ENCODE peak calls at places on chromosomes 3 and 15, in six cellular contexts. R is GM12878, Q is K562, O is GM12892, W is H1, A is HepG2. I is an unnamed sample.

GRCh38 chr3:71681224-71681668 is 44.0 kb downstream of the EIF4E3 start:
- DNase-seq in O (no peak), W (peak), Q (peak), R (no peak), A (peak), I (no peak)

GRCh38 chr3:40873456-40873855 is 325.8 kb upstream of the CTNNB1 start:
- DNase-seq in W (no peak), O (no peak), A (no peak), R (no peak), Q (no peak), I (no peak)

GRCh38 chr3:112794622-112795172 is 52.0 kb downstream of the CD200R1L start:
- DNase-seq in W (no peak), Q (peak), A (no peak), O (no peak), R (no peak), I (no peak)

GRCh38 chr3:54578417-54578816 is 349.4 kb downstream of the LRTM1 start:
- DNase-seq in R (no peak), W (no peak), A (no peak), Q (no peak), O (no peak), I (no peak)

GRCh38 chr3:137105277-137105977 is 147.6 kb downstream of the IL20RB start:
- DNase-seq in Q (peak), O (no peak), A (peak), R (peak), W (no peak), I (no peak)

GRCh38 chr3:57727096-57727495 is 29.0 kb upstream of the SLMAP start:
- DNase-seq in O (no peak), R (no peak), W (no peak), A (no peak), Q (peak), I (no peak)

GRCh38 chr15:74768771-74769342 is 13.0 kb upstream of the CSK start:
- DNase-seq in W (peak), A (peak), R (no peak), Q (peak), O (no peak), I (peak)

GRCh38 chr3:45564172-45564571 is 30.4 kb upstream of the LIMD1 start:
- DNase-seq in W (no peak), O (no peak), Q (no peak), R (no peak), A (no peak), I (no peak)

GRCh38 chr3:126352476-126353454 is 4.4 kb downstream of the KLF15 start:
- DNase-seq in R (no peak), Q (no peak), O (no peak), W (no peak), A (peak), I (no peak)

GRCh38 chr3:30471076-30471475 is 135.3 kb upstream of the TGFBR2 start:
- DNase-seq in O (no peak), W (no peak), Q (no peak), A (no peak), R (no peak), I (no peak)

GRCh38 chr15:70186152-70186551 is 88.4 kb upstream of the TLE3 start:
- DNase-seq in W (no peak), A (no peak), R (no peak), O (no peak), Q (no peak), I (no peak)

GRCh38 chr15:76932090-76932966 is 779 bp downstream of the RCN2 start:
- DNase-seq in W (no peak), R (no peak), A (no peak), Q (peak), O (no peak), I (no peak)

DNA sequence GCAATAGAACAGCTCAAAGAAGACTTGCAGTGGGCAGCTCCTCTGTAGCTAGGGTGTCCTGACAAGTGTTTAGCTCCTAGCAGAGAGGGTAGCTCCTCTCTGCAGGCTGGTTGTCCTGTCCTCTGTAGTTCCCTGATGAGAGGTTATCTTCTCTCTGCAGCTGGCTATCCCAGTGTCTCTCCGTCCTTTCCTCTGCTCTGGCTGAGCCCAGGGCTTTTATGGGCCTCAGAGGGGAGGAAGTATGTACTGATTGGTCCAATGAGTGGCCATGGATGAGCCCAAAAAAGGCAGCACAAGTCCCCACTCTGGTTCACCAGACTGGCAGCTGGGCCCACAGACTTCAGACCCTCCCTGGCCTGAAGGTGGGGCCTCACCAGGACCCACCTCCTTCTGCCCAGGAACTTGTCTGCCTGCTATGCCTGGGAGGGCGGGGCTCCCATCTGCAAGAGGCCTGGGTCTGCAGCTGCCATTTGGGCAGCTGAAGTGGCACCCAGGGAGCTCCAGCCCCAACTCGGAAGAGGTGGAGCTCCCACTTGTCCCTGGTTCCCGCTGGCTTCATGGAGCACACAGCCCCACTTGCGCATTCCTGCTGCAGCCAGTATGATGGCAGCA is 27.2 kb upstream of the MEX3B start:
- DNase-seq in W (no peak), Q (peak), A (no peak), R (no peak), O (no peak), I (no peak)
- TF ChIP-seq TAF1 in W (no peak), Q (no peak), A (no peak), R (no peak), O (no peak), I (no peak)

DNA sequence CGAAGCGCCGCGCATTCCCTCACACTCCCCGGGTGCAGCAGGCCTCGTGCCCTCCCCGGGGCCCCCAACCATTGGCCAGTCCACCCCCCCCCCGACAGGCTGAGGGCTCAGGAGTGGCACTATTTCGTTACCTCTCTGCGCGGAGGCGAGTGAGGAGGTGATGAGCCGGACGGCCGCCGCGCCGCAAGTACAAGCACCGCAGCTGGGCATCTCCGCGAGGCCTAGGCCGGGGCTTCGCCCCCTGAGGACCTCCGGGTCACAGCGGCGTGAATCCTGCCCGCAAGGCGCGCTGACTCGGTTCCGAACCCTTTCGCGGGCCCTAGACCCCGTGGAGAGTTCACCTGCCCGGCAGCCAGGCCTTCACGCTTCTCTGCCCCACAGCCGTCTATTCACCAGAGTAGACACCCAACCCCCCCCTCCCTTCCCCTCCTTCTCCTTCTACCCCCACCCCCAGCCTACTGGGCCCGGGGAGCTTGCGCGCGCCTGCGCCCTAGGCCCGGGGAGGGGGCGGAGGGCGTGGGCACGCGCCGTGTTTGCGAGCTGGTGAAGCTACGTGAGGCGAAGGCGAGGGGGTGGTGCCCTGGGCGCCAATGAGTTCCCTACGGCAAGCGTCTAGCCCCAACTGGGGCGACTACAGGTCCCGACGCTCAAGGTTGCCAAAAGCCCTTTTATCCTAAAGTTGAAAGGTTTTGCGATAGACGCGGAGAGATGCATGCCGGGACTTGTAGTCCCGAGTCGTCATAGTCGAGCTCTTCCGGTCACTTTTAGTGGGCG is at the start of gene CLPX:
- DNase-seq in Q (peak), W (peak), O (peak), A (peak), R (peak), I (peak)
- TF ChIP-seq POLR2A in Q (peak), W (peak), O (peak), A (peak), R (peak), I (peak)

GRCh38 chr3:11721114-11721440 is 77.4 kb upstream of the VGLL4 start:
- DNase-seq in R (no peak), A (no peak), Q (no peak), W (no peak), O (no peak), I (no peak)

GRCh38 chr3:11720220-11721113 is 76.8 kb upstream of the VGLL4 start:
- DNase-seq in O (peak), W (peak), Q (peak), A (peak), R (no peak), I (peak)

GRCh38 chr3:11717768-11718581 is 74.3 kb upstream of the VGLL4 start:
- DNase-seq in A (peak), Q (no peak), O (no peak), R (no peak), W (no peak), I (no peak)

GRCh38 chr3:11718582-11719405 is 75.1 kb upstream of the VGLL4 start:
- DNase-seq in W (peak), R (no peak), Q (no peak), O (peak), A (peak), I (peak)

DNA sequence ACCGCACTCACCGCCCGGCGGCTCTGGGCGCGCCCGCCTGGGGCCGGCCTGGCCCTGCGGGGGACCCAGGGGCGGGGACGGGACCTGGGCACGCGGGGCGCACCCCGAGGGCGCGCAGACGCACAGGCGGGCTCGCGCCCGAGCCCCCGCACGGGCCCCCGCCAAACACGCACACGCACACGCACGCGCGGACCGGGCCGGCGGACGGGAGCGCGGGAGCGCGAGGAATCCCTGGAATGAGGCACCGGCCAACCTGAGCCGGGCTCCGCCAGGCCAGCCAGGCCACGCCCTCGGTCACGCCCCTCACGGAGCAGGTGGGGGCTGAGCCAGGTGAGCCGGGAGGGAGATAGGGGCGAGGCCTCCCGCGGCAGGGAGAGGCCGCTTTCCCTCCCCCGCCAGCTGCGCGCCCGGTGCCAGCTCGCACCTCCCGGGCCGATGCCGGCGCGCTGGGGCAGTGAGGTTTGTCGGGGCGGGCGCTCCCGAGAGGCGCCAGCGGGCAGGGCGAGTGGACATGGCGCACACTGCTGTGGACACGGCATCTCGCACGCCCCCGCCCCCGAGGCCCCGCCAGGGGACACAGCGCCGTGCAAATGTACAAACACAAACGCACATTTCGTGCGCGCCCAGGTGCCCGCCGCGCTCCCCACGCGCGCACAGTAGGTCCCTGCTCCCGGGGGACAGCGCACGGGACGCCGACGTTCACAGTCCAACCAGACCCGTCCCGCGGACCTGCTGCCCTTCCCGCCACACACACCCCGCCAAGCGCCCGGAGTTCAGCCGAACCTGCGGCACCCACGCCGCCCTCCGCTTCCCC is 75.9 kb upstream of the VGLL4 start:
- DNase-seq in Q (peak), O (peak), A (peak), R (no peak), W (peak), I (peak)
- TF ChIP-seq POLR2AphosphoS5 in Q (no peak), O (no peak), A (no peak), R (no peak), W (no peak), I (no peak)

DNA sequence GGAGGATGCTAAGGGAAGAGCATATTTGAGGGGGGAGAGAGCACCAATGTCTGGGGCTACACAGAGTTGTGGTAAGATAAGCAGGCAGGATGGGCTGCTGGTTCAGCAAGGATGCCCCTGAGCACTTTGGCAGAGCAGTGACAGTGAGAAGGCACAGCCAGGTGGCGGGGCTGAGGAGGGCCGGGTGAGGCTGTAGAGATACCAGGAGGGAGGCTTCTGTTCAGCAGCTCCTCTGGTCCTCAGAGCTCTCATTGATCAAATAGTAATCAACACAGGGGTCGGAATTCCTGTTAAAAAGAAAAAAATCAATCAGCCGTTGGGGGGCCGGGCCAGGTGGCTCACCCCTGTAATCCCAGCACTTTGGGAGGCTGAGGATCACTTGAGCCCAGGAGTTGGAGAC is 11.5 kb upstream of the XIRP1 start:
- DNase-seq in O (no peak), Q (no peak), W (no peak), R (no peak), A (no peak), I (no peak)
- TF ChIP-seq TAF1 in O (no peak), Q (no peak), W (no peak), R (no peak), A (no peak), I (no peak)

GRCh38 chr3:53255775-53256703 is at the start of gene TKT:
- DNase-seq in O (peak), Q (peak), R (peak), W (peak), A (peak), I (peak)
- TF ChIP-seq POLR2A in O (peak), Q (peak), R (peak), W (no peak), A (peak), I (peak)

GRCh38 chr3:52051444-52051843 is 4.9 kb downstream of the DUSP7 start:
- DNase-seq in O (no peak), W (no peak), R (no peak), A (no peak), Q (no peak), I (no peak)
- TF ChIP-seq POLR2AphosphoS5 in O (no peak), W (no peak), R (no peak), A (no peak), Q (no peak), I (no peak)

GRCh38 chr15:91909574-91909973 is 56.1 kb downstream of the SLCO3A1 start:
- DNase-seq in Q (no peak), O (no peak), R (no peak), W (no peak), A (no peak), I (no peak)
- TF ChIP-seq TAF1 in Q (no peak), O (no peak), R (no peak), W (no peak), A (no peak), I (no peak)